ENCODE peak calls at places on chromosomes 7 and 10, in five cellular contexts. J, X, V, P and Y are unnamed samples.

GRCh38 chr10:14084875-14085274 is 245.8 kb downstream of the FRMD4A start:
- DNase-seq in X (no peak), J (no peak), V (no peak), P (no peak), Y (no peak)

GRCh38 chr7:5448378-5449042 is 24.9 kb upstream of the TNRC18 start:
- DNase-seq in J (no peak), P (no peak), X (no peak), V (no peak), Y (no peak)

GRCh38 chr10:110340122-110340521 is 35.4 kb upstream of the SMNDC1 start:
- DNase-seq in X (no peak), J (no peak), V (no peak), P (no peak), Y (no peak)

GRCh38 chr7:135185471-135186260 is 15.2 kb upstream of the CYREN start:
- DNase-seq in X (no peak), P (no peak), V (no peak), J (no peak), Y (no peak)

GRCh38 chr10:13038346-13038745 is 36.8 kb upstream of the CCDC3 start:
- DNase-seq in P (no peak), X (no peak), V (no peak), J (no peak), Y (no peak)

GRCh38 chr7:105932835-105933477 is 30.1 kb upstream of the CDHR3 start:
- DNase-seq in V (peak), P (peak), J (peak), X (no peak), Y (peak)

GRCh38 chr10:88582411-88582805 is 710 bp downstream of the RNLS start:
- DNase-seq in P (no peak), X (no peak), V (no peak), J (no peak), Y (no peak)

GRCh38 chr7:778271-778967 is 51.3 kb upstream of the PRKAR1B start:
- DNase-seq in J (no peak), P (no peak), X (no peak), V (no peak), Y (no peak)

GRCh38 chr7:21336743-21337142 is 91.1 kb upstream of the SP4 start:
- DNase-seq in P (no peak), V (no peak), J (no peak), X (no peak), Y (no peak)

GRCh38 chr10:132162021-132162531 is 24.7 kb upstream of the DPYSL4 start:
- DNase-seq in P (no peak), V (no peak), X (no peak), J (no peak), Y (no peak)